ENCODE peak calls at places on chromosomes 4 and X, in seven cellular contexts. J, S, U, T, O, D and L are unnamed samples.

GRCh38 chrX:11553594-11553993 is 112.1 kb downstream of the ARHGAP6 start:
- DNase-seq in U (no peak), D (no peak), O (no peak), J (no peak), T (no peak), S (no peak), L (no peak)

GRCh38 chrX:134249231-134249630 is 12.2 kb downstream of the CCDC160 start:
- DNase-seq in J (no peak), T (no peak), O (no peak), D (no peak), S (no peak), U (no peak), L (no peak)

GRCh38 chr4:87019898-87020297 is 85.1 kb downstream of the AFF1 start:
- DNase-seq in J (no peak), O (no peak), S (no peak), U (no peak), T (no peak), D (no peak), L (no peak)

GRCh38 chr4:85084371-85085170 is 118.1 kb upstream of the WDFY3 start:
- DNase-seq in S (peak; percentile 2), J (peak; percentile 83), U (peak; percentile 45), O (peak; percentile 29), T (no peak), D (no peak), L (peak; percentile 90)

GRCh38 chr4:8236920-8237195 is 32.7 kb upstream of the HTRA3 start:
- DNase-seq in T (no peak), U (no peak), J (no peak), D (peak; percentile 69), S (no peak), O (no peak), L (no peak)

GRCh38 chrX:9392445-9392844 is 72.4 kb upstream of the TBL1X start:
- DNase-seq in T (no peak), J (no peak), D (no peak), S (no peak), U (no peak), O (no peak), L (no peak)

GRCh38 chrX:70219938-70220764 is 14.3 kb upstream of the AWAT1 start:
- DNase-seq in D (no peak), O (no peak), T (no peak), J (peak; percentile 77), S (peak; percentile 64), U (peak; percentile 65), L (peak; percentile 5)

GRCh38 chrX:84339507-84340364 is 151.7 kb upstream of the RPS6KA6 start:
- DNase-seq in J (peak; percentile 22), U (no peak), T (no peak), O (no peak), S (peak; percentile 1), D (no peak), L (no peak)

GRCh38 chrX:68568136-68568535 is 69.3 kb downstream of the YIPF6 start:
- DNase-seq in D (no peak), U (no peak), O (no peak), T (no peak), S (no peak), J (no peak), L (no peak)

GRCh38 chr4:107069049-107069448 is 32.9 kb upstream of the DKK2 start:
- DNase-seq in O (no peak), S (no peak), U (no peak), J (peak; percentile 54), T (no peak), D (no peak), L (no peak)

GRCh38 chr4:183499389-183499788 is 5.5 kb upstream of the ING2 start:
- DNase-seq in T (no peak), U (no peak), S (no peak), O (no peak), J (no peak), D (no peak), L (no peak)

GRCh38 chr4:71827811-71828210 is 43.9 kb upstream of the GC start:
- DNase-seq in S (no peak), O (no peak), J (no peak), D (no peak), U (no peak), T (no peak), L (no peak)

GRCh38 chrX:69615779-69616519 is at the start of gene EDA:
- DNase-seq in T (peak; percentile 93), O (peak; percentile 10), D (peak; percentile 96), S (peak; percentile 49), J (peak; percentile 62), U (peak; percentile 78), L (peak; percentile 38)

GRCh38 chr4:93132631-93133030 is 695.9 kb upstream of the ATOH1 start:
- DNase-seq in U (no peak), D (no peak), S (no peak), J (no peak), T (no peak), O (no peak), L (no peak)

GRCh38 chr4:6472008-6472386 is 417 bp downstream of the PPP2R2C start:
- DNase-seq in S (no peak), D (peak; percentile 76), U (no peak), T (peak; percentile 69), O (no peak), J (no peak), L (no peak)
- H3K4me3 ChIP-seq in S (peak overlapping the region; percentile 84), D (no peak overlapping the region), U (peak overlapping the region; percentile 41), T (no peak overlapping the region), O (no peak overlapping the region), J (no peak overlapping the region), L (peak overlapping the region; percentile 15)

GRCh38 chrX:37905436-37906147 is 58.2 kb upstream of the DYNLT3 start:
- DNase-seq in J (peak; percentile 78), U (no peak), S (peak; percentile 10), O (no peak), T (no peak), D (peak; percentile 70), L (no peak)
- H3K4me3 ChIP-seq in J (peak overlapping the region; percentile 47), U (no peak overlapping the region), S (peak overlapping the region; percentile 36), O (peak overlapping the region; percentile 14), T (no peak overlapping the region), D (no peak overlapping the region), L (no peak overlapping the region)

GRCh38 chr4:112802780-112803179 is 165.8 kb downstream of the LARP7 start:
- DNase-seq in O (no peak), D (no peak), S (no peak), J (no peak), T (no peak), U (no peak), L (no peak)
- H3K4me3 ChIP-seq in O (no peak overlapping the region), D (no peak overlapping the region), S (no peak overlapping the region), J (no peak overlapping the region), T (no peak overlapping the region), U (no peak overlapping the region), L (no peak overlapping the region)

GRCh38 chrX:21375795-21376069 is 1.5 kb downstream of the CNKSR2 start:
- DNase-seq in S (peak; percentile 38), D (no peak), O (no peak), J (no peak), U (no peak), T (no peak), L (no peak)
- H3K4me3 ChIP-seq in S (peak overlapping the region; percentile 89), D (peak overlapping the region; percentile 34), O (no peak overlapping the region), J (no peak overlapping the region), U (no peak overlapping the region), T (no peak overlapping the region), L (peak overlapping the region; percentile 50)

DNA sequence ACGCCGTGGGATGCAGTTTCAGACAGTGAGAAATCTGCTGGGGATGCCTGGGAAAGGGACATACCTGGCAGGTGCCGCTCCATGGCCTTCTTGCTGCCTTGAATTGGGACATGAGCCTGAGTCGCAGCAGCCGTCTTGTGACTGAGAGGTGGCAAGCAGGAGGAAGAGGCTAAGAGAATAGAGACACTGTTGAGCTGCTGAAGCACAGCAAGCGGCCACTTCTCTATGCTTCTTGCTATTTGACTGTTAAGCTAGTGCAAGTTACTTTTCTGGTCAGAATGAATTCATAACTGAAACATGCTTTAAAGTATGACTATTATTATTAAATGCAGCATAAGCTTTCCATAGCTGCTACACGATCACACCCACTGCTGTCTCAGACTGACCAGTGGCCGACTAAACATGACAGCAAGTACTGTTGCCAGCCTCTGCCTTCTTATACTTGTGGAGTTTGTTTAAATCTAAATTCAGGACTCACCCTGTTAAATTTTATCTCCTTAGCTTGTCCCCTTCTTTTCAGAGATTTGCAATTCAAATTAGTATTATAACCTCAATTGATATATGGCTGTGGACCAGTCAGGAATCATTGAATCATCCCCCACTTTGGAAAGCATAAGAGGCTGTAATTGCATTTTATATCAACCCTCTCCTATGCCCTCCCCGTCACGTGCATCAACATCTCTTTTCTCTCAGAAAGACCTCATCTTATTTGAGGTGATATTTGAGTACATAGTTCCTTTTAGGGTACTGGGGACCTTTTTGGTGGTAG is 24.8 kb upstream of the ACSL1 start:
- DNase-seq in U (no peak), J (no peak), O (no peak), T (no peak), D (no peak), S (no peak), L (no peak)
- H3K4me3 ChIP-seq in U (no peak overlapping the region), J (no peak overlapping the region), O (no peak overlapping the region), T (no peak overlapping the region), D (no peak overlapping the region), S (no peak overlapping the region), L (no peak overlapping the region)

GRCh38 chr4:14608630-14609029 is 393.7 kb upstream of the CPEB2 start:
- DNase-seq in U (no peak), T (no peak), S (no peak), J (no peak), D (no peak), O (no peak), L (no peak)

GRCh38 chr4:14607001-14607400 is 395.3 kb upstream of the CPEB2 start:
- DNase-seq in S (no peak), D (no peak), U (no peak), O (no peak), J (no peak), T (no peak), L (no peak)

GRCh38 chr4:14607578-14607977 is 394.7 kb upstream of the CPEB2 start:
- DNase-seq in S (no peak), D (no peak), O (no peak), J (peak; percentile 47), T (no peak), U (no peak), L (no peak)
- H3K4me3 ChIP-seq in S (no peak overlapping the region), D (no peak overlapping the region), O (no peak overlapping the region), J (no peak overlapping the region), T (no peak overlapping the region), U (no peak overlapping the region), L (no peak overlapping the region)

GRCh38 chrX:113421432-113421831 is 580.8 kb upstream of the AMOT start:
- DNase-seq in D (no peak), T (no peak), J (no peak), O (no peak), U (no peak), S (no peak), L (no peak)

GRCh38 chrX:113422323-113422722 is 581.7 kb upstream of the AMOT start:
- DNase-seq in T (no peak), D (no peak), O (no peak), S (no peak), J (no peak), U (no peak), L (no peak)
- H3K4me3 ChIP-seq in T (no peak overlapping the region), D (no peak overlapping the region), O (no peak overlapping the region), S (no peak overlapping the region), J (no peak overlapping the region), U (no peak overlapping the region), L (no peak overlapping the region)